ENCODE peak calls at places on chromosomes 11 and 22, in five cellular contexts. C is stimulated activated CD8-positive, alpha-beta memory T cell treated with anti-CD3 and anti-CD28 coated beads, Interleukin-4, amount 100 ng/mL, for 1 hour; I is HepG2; A is HuH-7; B is fibroblast of mammary gland. Z is an unnamed sample.

GRCh38 chr22:42116848-42117424 is 13.7 kb downstream of the CYP2D6 start:
- DNase-seq in C (no peak), I (no peak), A (no peak), B (peak; percentile 11), Z (no peak)

GRCh38 chr22:40345271-40345670 is 1.0 kb upstream of the ADSL start:
- DNase-seq in C (no peak), I (no peak), A (no peak), B (peak; percentile 61), Z (no peak)

GRCh38 chr11:122717264-122717867 is 61.8 kb downstream of the UBASH3B start:
- DNase-seq in C (no peak), I (no peak), A (no peak), B (no peak), Z (peak; percentile 49)

GRCh38 chr22:39661842-39662676 is 91.5 kb downstream of the CACNA1I start:
- DNase-seq in C (peak; percentile 65), I (no peak), A (no peak), B (no peak), Z (no peak)

GRCh38 chr22:32375678-32376450 is 18.2 kb downstream of the RFPL3 start:
- DNase-seq in C (no peak), I (no peak), A (no peak), B (no peak), Z (no peak)

GRCh38 chr22:49803667-49804375 is 23.9 kb downstream of the BRD1 start:
- DNase-seq in C (no peak), I (no peak), A (no peak), B (no peak), Z (no peak)

GRCh38 chr11:1603629-1604028 is 4.6 kb downstream of the KRTAP5-3 start:
- DNase-seq in C (no peak), I (no peak), A (no peak), B (no peak), Z (no peak)

GRCh38 chr11:67278135-67278938 is 10.8 kb upstream of the ANKRD13D start:
- DNase-seq in C (no peak), I (no peak), A (no peak), B (no peak), Z (no peak)

GRCh38 chr11:112229746-112230433 is 3.7 kb downstream of the PTS start:
- DNase-seq in C (no peak), I (no peak), A (no peak), B (peak; percentile 82), Z (no peak)

GRCh38 chr22:37245740-37246139 is 1.7 kb upstream of the RAC2 start:
- DNase-seq in C (no peak), I (no peak), A (no peak), B (no peak), Z (no peak)

GRCh38 chr22:27881404-27881803 is 37.7 kb downstream of the PITPNB start:
- DNase-seq in C (no peak), I (no peak), A (no peak), B (peak; percentile 37), Z (no peak)

GRCh38 chr11:104968365-104968855 is at the start of gene CASP4:
- DNase-seq in C (no peak), I (peak; percentile 56), A (peak; percentile 5), B (peak; percentile 85), Z (peak; percentile 25)

GRCh38 chr22:39207141-39208012 is 37.4 kb downstream of the PDGFB start:
- DNase-seq in C (no peak), I (no peak), A (no peak), B (no peak), Z (no peak)

GRCh38 chr11:8038811-8039529 is 42.0 kb upstream of the TUB start:
- DNase-seq in C (no peak), I (no peak), A (no peak), B (no peak), Z (no peak)

GRCh38 chr22:42080287-42080686 is 787 bp downstream of the SMDT1 start:
- DNase-seq in C (no peak), I (no peak), A (no peak), B (peak; percentile 53), Z (no peak)

GRCh38 chr22:16970446-16970845 is 37.6 kb downstream of the GAB4 start:
- DNase-seq in C (no peak), I (no peak), A (no peak), B (no peak), Z (no peak)

GRCh38 chr11:13333456-13333957 is 55.9 kb downstream of the BMAL1 start:
- DNase-seq in C (no peak), I (peak; percentile 18), A (no peak), B (no peak), Z (no peak)

GRCh38 chr11:115421338-115422012 is 82.7 kb downstream of the CADM1 start:
- DNase-seq in C (no peak), I (no peak), A (no peak), B (no peak), Z (no peak)

GRCh38 chr22:31199187-31199586 is 12.9 kb upstream of the LIMK2 start:
- DNase-seq in C (no peak), I (peak; percentile 50), A (no peak), B (no peak), Z (no peak)

Z was measured in GM12864.